ENCODE peak calls at places on chromosomes 13 and 19, in seven cellular contexts. O, X, A, Y, K, Z and B are unnamed samples.

GRCh38 chr19:3508771-3509535 is 2.8 kb downstream of the FZR1 start:
- DNase-seq in O (no peak), X (peak), A (no peak), Y (no peak), K (no peak), Z (peak), B (no peak)

GRCh38 chr19:41545547-41545946 is 30.4 kb upstream of the CEACAM21 start:
- DNase-seq in O (no peak), X (no peak), A (no peak), Y (no peak), K (no peak), Z (no peak), B (no peak)

GRCh38 chr13:110485604-110486003 is 75.9 kb downstream of the RAB20 start:
- DNase-seq in O (no peak), X (no peak), A (no peak), Y (no peak), K (no peak), Z (no peak), B (peak)

GRCh38 chr13:30791354-30791921 is 56.1 kb downstream of the ALOX5AP start:
- DNase-seq in O (no peak), X (no peak), A (no peak), Y (no peak), K (no peak), Z (no peak), B (peak)

GRCh38 chr19:38661996-38662395 is 14.5 kb downstream of the ACTN4 start:
- DNase-seq in O (no peak), X (no peak), A (no peak), Y (peak), K (no peak), Z (peak), B (no peak)

GRCh38 chr13:36297600-36298338 is at the start of gene CCDC169:
- DNase-seq in O (peak), X (peak), A (peak), Y (peak), K (peak), Z (peak), B (peak)

GRCh38 chr19:2048959-2049740 is 1.9 kb downstream of the MKNK2 start:
- DNase-seq in O (no peak), X (peak), A (peak), Y (peak), K (no peak), Z (no peak), B (peak)

GRCh38 chr13:30593001-30593400 is 24.7 kb upstream of the USPL1 start:
- DNase-seq in O (no peak), X (no peak), A (no peak), Y (no peak), K (no peak), Z (no peak), B (no peak)

GRCh38 chr13:111614009-111614408 is 293.6 kb downstream of the TEX29 start:
- DNase-seq in O (peak), X (no peak), A (no peak), Y (no peak), K (no peak), Z (no peak), B (no peak)

GRCh38 chr13:98399756-98400155 is 177.2 kb downstream of the STK24 start:
- DNase-seq in O (no peak), X (no peak), A (no peak), Y (no peak), K (no peak), Z (no peak), B (no peak)

GRCh38 chr19:56403261-56403660 is 871 bp upstream of the ZNF583 start:
- DNase-seq in O (no peak), X (no peak), A (no peak), Y (no peak), K (peak), Z (no peak), B (peak)

GRCh38 chr19:54462713-54463530 is 656 bp downstream of the LENG9 start:
- DNase-seq in O (peak), X (peak), A (peak), Y (peak), K (peak), Z (peak), B (peak)

GRCh38 chr19:4913996-4914735 is 4.9 kb downstream of the UHRF1 start:
- DNase-seq in O (no peak), X (no peak), A (no peak), Y (no peak), K (no peak), Z (peak), B (no peak)

GRCh38 chr13:40666905-40667621 is 622 bp upstream of the FOXO1 start:
- DNase-seq in O (peak), X (peak), A (peak), Y (peak), K (no peak), Z (peak), B (no peak)

GRCh38 chr13:46556380-46556779 is 3.4 kb downstream of the LRCH1 start:
- DNase-seq in O (no peak), X (no peak), A (no peak), Y (no peak), K (no peak), Z (no peak), B (no peak)

GRCh38 chr19:40304306-40304705 is 19.2 kb upstream of the AKT2 start:
- DNase-seq in O (no peak), X (no peak), A (no peak), Y (no peak), K (peak), Z (no peak), B (no peak)

DNA sequence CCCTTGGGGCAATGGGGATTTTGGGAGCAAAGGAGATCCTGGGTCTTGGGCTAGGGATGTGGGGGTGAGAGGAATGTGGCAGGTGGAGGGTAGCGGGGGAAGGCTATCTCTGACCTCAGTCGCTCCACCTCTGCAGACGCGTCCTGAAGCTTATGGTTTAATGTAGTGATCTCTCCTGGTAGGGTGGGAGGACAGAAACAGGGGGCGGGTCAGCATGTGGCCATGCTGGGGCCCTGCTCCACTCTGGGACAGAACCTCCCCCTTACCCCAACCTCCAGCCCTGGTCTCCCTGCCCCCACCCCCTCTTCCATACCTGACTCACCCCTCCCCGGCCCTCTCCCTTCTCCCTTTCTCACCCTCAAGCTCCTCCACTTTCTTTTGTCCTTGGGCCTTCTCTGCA is 1.4 kb downstream of the BST2 start:
- DNase-seq in O (no peak), X (no peak), A (no peak), Y (no peak), K (no peak), Z (no peak), B (no peak)
- H3K4me3 ChIP-seq in O (peak), X (peak), A (peak), Y (peak), K (no peak), Z (no peak), B (no peak)

GRCh38 chr19:10293637-10294367 is 4.0 kb downstream of the ICAM5 start:
- DNase-seq in O (no peak), X (peak), A (no peak), Y (no peak), K (no peak), Z (no peak), B (no peak)
- TF ChIP-seq CTCF in O (no peak), X (no peak), A (no peak), Y (no peak), K (no peak), Z (no peak), B (no peak)

GRCh38 chr19:17604372-17605025 is 49.0 kb downstream of the COLGALT1 start:
- DNase-seq in O (no peak), X (no peak), A (no peak), Y (no peak), K (no peak), Z (no peak), B (no peak)

GRCh38 chr19:17605761-17606745 is 50.6 kb downstream of the COLGALT1 start:
- DNase-seq in O (no peak), X (peak), A (peak), Y (peak), K (peak), Z (peak), B (peak)

GRCh38 chr19:17606786-17607185 is 51.3 kb downstream of the COLGALT1 start:
- DNase-seq in O (no peak), X (no peak), A (no peak), Y (no peak), K (no peak), Z (no peak), B (no peak)

GRCh38 chr19:17602872-17603552 is 47.6 kb downstream of the COLGALT1 start:
- DNase-seq in O (no peak), X (no peak), A (no peak), Y (no peak), K (no peak), Z (no peak), B (no peak)

GRCh38 chr19:17605117-17605516 is 49.7 kb downstream of the COLGALT1 start:
- DNase-seq in O (no peak), X (no peak), A (no peak), Y (no peak), K (no peak), Z (no peak), B (no peak)
- H3K4me3 ChIP-seq in O (no peak), X (no peak), A (no peak), Y (no peak), K (peak), Z (no peak), B (no peak)

GRCh38 chr19:18771328-18772242 is 19.5 kb downstream of the COMP start:
- DNase-seq in O (no peak), X (no peak), A (no peak), Y (no peak), K (peak), Z (peak), B (no peak)
- TF ChIP-seq CTCF in O (no peak), X (no peak), A (no peak), Y (no peak), K (peak), Z (peak), B (peak)

DNA sequence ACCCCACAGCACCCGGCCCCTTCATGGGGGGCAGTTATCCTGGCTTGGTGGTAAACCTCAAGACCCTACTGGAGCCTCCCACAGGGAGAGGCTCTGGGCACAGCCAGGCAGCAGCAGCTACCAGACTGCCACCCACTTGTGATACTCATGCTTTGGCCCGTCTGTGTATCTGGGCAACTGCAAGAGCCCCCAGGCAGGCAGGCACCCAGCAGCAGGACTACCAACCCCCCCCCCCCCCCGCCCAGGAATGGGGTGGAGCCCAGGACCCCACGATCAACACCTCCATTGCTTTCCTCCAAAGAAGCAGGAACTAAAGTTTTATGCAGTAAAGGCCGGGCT is 896 bp upstream of the LYL1 start:
- DNase-seq in O (no peak), X (no peak), A (no peak), Y (no peak), K (no peak), Z (no peak), B (no peak)
- H3K4me3 ChIP-seq in O (peak), X (peak), A (no peak), Y (no peak), K (no peak), Z (no peak), B (no peak)